ENCODE peak calls at places on chromosome 21, in nine cellular contexts. One of them, this sample, is unnamed.

GRCh38 chr21:20802631-20803260 is 195.5 kb upstream of the NCAM2 start:
- DNase-seq in fibroblast of lung: no peak
- DNase-seq in T follicular helper cell: no peak
- DNase-seq in AG09319: no peak
- DNase-seq in Right ventricle myocardium inferior: no peak
- DNase-seq in fibroblast of pulmonary artery: no peak
- DNase-seq in IMR-90: no peak
- DNase-seq in activated naive CD8-positive, alpha-beta T cell treated with anti-CD3 and anti-CD28 coated beads, Interleukin-2, amount 50 U/mL, for 24 hours: no peak
- DNase-seq in T1000: no peak
- DNase-seq in this sample: no peak

GRCh38 chr21:17900281-17900989 is 81.3 kb upstream of the C21orf91 start:
- DNase-seq in fibroblast of lung: no peak
- DNase-seq in T follicular helper cell: no peak
- DNase-seq in AG09319: no peak
- DNase-seq in Right ventricle myocardium inferior: no peak
- DNase-seq in fibroblast of pulmonary artery: no peak
- DNase-seq in IMR-90: no peak
- DNase-seq in activated naive CD8-positive, alpha-beta T cell treated with anti-CD3 and anti-CD28 coated beads, Interleukin-2, amount 50 U/mL, for 24 hours: no peak
- DNase-seq in T1000: no peak
- DNase-seq in this sample: peak

GRCh38 chr21:42579456-42580075 is 65.9 kb downstream of the SLC37A1 start:
- DNase-seq in fibroblast of lung: no peak
- DNase-seq in T follicular helper cell: no peak
- DNase-seq in AG09319: no peak
- DNase-seq in Right ventricle myocardium inferior: no peak
- DNase-seq in fibroblast of pulmonary artery: no peak
- DNase-seq in IMR-90: no peak
- DNase-seq in activated naive CD8-positive, alpha-beta T cell treated with anti-CD3 and anti-CD28 coated beads, Interleukin-2, amount 50 U/mL, for 24 hours: no peak
- DNase-seq in T1000: no peak
- DNase-seq in this sample: no peak

GRCh38 chr21:46557469-46557868 is 47.4 kb downstream of the S100B start:
- DNase-seq in fibroblast of lung: no peak
- DNase-seq in T follicular helper cell: no peak
- DNase-seq in AG09319: no peak
- DNase-seq in Right ventricle myocardium inferior: no peak
- DNase-seq in fibroblast of pulmonary artery: no peak
- DNase-seq in IMR-90: no peak
- DNase-seq in activated naive CD8-positive, alpha-beta T cell treated with anti-CD3 and anti-CD28 coated beads, Interleukin-2, amount 50 U/mL, for 24 hours: no peak
- DNase-seq in T1000: no peak
- DNase-seq in this sample: no peak

GRCh38 chr21:41766051-41766882 is 585 bp downstream of the RIPK4 start:
- DNase-seq in fibroblast of lung: no peak
- DNase-seq in T follicular helper cell: no peak
- DNase-seq in AG09319: no peak
- DNase-seq in Right ventricle myocardium inferior: no peak
- DNase-seq in fibroblast of pulmonary artery: no peak
- DNase-seq in IMR-90: no peak
- DNase-seq in activated naive CD8-positive, alpha-beta T cell treated with anti-CD3 and anti-CD28 coated beads, Interleukin-2, amount 50 U/mL, for 24 hours: no peak
- DNase-seq in T1000: no peak
- DNase-seq in this sample: no peak

GRCh38 chr21:38120984-38121855 is 135.6 kb upstream of the KCNJ15 start:
- DNase-seq in fibroblast of lung: no peak
- DNase-seq in T follicular helper cell: no peak
- DNase-seq in AG09319: no peak
- DNase-seq in Right ventricle myocardium inferior: no peak
- DNase-seq in fibroblast of pulmonary artery: no peak
- DNase-seq in IMR-90: no peak
- DNase-seq in activated naive CD8-positive, alpha-beta T cell treated with anti-CD3 and anti-CD28 coated beads, Interleukin-2, amount 50 U/mL, for 24 hours: no peak
- DNase-seq in T1000: no peak
- DNase-seq in this sample: no peak

GRCh38 chr21:18245493-18245967 is 897 bp downstream of the CHODL start:
- DNase-seq in fibroblast of lung: no peak
- DNase-seq in T follicular helper cell: no peak
- DNase-seq in AG09319: no peak
- DNase-seq in Right ventricle myocardium inferior: no peak
- DNase-seq in fibroblast of pulmonary artery: no peak
- DNase-seq in IMR-90: no peak
- DNase-seq in activated naive CD8-positive, alpha-beta T cell treated with anti-CD3 and anti-CD28 coated beads, Interleukin-2, amount 50 U/mL, for 24 hours: no peak
- DNase-seq in T1000: no peak
- DNase-seq in this sample: no peak

GRCh38 chr21:28419811-28420210 is 572.9 kb downstream of the LTN1 start:
- DNase-seq in fibroblast of lung: no peak
- DNase-seq in T follicular helper cell: no peak
- DNase-seq in AG09319: no peak
- DNase-seq in Right ventricle myocardium inferior: no peak
- DNase-seq in fibroblast of pulmonary artery: no peak
- DNase-seq in IMR-90: no peak
- DNase-seq in activated naive CD8-positive, alpha-beta T cell treated with anti-CD3 and anti-CD28 coated beads, Interleukin-2, amount 50 U/mL, for 24 hours: no peak
- DNase-seq in T1000: no peak
- DNase-seq in this sample: no peak

GRCh38 chr21:34190576-34191301 is 117.4 kb downstream of the MRPS6 start:
- DNase-seq in fibroblast of lung: no peak
- DNase-seq in T follicular helper cell: no peak
- DNase-seq in AG09319: no peak
- DNase-seq in Right ventricle myocardium inferior: no peak
- DNase-seq in fibroblast of pulmonary artery: no peak
- DNase-seq in IMR-90: no peak
- DNase-seq in activated naive CD8-positive, alpha-beta T cell treated with anti-CD3 and anti-CD28 coated beads, Interleukin-2, amount 50 U/mL, for 24 hours: no peak
- DNase-seq in T1000: no peak
- DNase-seq in this sample: no peak

GRCh38 chr21:31161157-31161556 is 122.9 kb upstream of the KRTAP19-8 start:
- DNase-seq in fibroblast of lung: peak
- DNase-seq in T follicular helper cell: no peak
- DNase-seq in AG09319: no peak
- DNase-seq in Right ventricle myocardium inferior: no peak
- DNase-seq in fibroblast of pulmonary artery: no peak
- DNase-seq in IMR-90: peak
- DNase-seq in activated naive CD8-positive, alpha-beta T cell treated with anti-CD3 and anti-CD28 coated beads, Interleukin-2, amount 50 U/mL, for 24 hours: no peak
- DNase-seq in T1000: peak
- DNase-seq in this sample: peak

GRCh38 chr21:28687571-28687970 is 305.1 kb downstream of the LTN1 start:
- DNase-seq in fibroblast of lung: no peak
- DNase-seq in T follicular helper cell: no peak
- DNase-seq in AG09319: no peak
- DNase-seq in Right ventricle myocardium inferior: no peak
- DNase-seq in fibroblast of pulmonary artery: peak
- DNase-seq in IMR-90: no peak
- DNase-seq in activated naive CD8-positive, alpha-beta T cell treated with anti-CD3 and anti-CD28 coated beads, Interleukin-2, amount 50 U/mL, for 24 hours: no peak
- DNase-seq in T1000: no peak
- DNase-seq in this sample: no peak

GRCh38 chr21:46540087-46540710 is 64.7 kb downstream of the S100B start:
- DNase-seq in fibroblast of lung: no peak
- DNase-seq in T follicular helper cell: no peak
- DNase-seq in AG09319: no peak
- DNase-seq in Right ventricle myocardium inferior: no peak
- DNase-seq in fibroblast of pulmonary artery: no peak
- DNase-seq in IMR-90: no peak
- DNase-seq in activated naive CD8-positive, alpha-beta T cell treated with anti-CD3 and anti-CD28 coated beads, Interleukin-2, amount 50 U/mL, for 24 hours: no peak
- DNase-seq in T1000: no peak
- DNase-seq in this sample: no peak

GRCh38 chr21:41432567-41433460 is 6.8 kb downstream of the MX1 start:
- DNase-seq in fibroblast of lung: no peak
- DNase-seq in T follicular helper cell: no peak
- DNase-seq in AG09319: no peak
- DNase-seq in Right ventricle myocardium inferior: no peak
- DNase-seq in fibroblast of pulmonary artery: no peak
- DNase-seq in IMR-90: no peak
- DNase-seq in activated naive CD8-positive, alpha-beta T cell treated with anti-CD3 and anti-CD28 coated beads, Interleukin-2, amount 50 U/mL, for 24 hours: no peak
- DNase-seq in T1000: no peak
- DNase-seq in this sample: no peak

GRCh38 chr21:39363607-39364555 is 15.0 kb upstream of the HMGN1 start:
- DNase-seq in fibroblast of lung: no peak
- DNase-seq in T follicular helper cell: no peak
- DNase-seq in AG09319: no peak
- DNase-seq in Right ventricle myocardium inferior: no peak
- DNase-seq in fibroblast of pulmonary artery: no peak
- DNase-seq in IMR-90: peak
- DNase-seq in activated naive CD8-positive, alpha-beta T cell treated with anti-CD3 and anti-CD28 coated beads, Interleukin-2, amount 50 U/mL, for 24 hours: no peak
- DNase-seq in T1000: no peak
- DNase-seq in this sample: no peak

GRCh38 chr21:46121286-46122221 is 23.6 kb downstream of the COL6A2 start:
- DNase-seq in fibroblast of lung: no peak
- DNase-seq in T follicular helper cell: no peak
- DNase-seq in AG09319: no peak
- DNase-seq in Right ventricle myocardium inferior: no peak
- DNase-seq in fibroblast of pulmonary artery: no peak
- DNase-seq in IMR-90: no peak
- DNase-seq in activated naive CD8-positive, alpha-beta T cell treated with anti-CD3 and anti-CD28 coated beads, Interleukin-2, amount 50 U/mL, for 24 hours: no peak
- DNase-seq in T1000: no peak
- DNase-seq in this sample: no peak

This sample was measured in stimulated activated CD4-positive, alpha-beta T cell treated with anti-CD3 and anti-CD28 coated beads, Interleukin-1b, Interleukin-23, amount 100 ng/mL, for 48 hours.